ENCODE peak calls at places on chromosome 2, in five cellular contexts. K is CD4-positive, alpha-beta T cell; C is tibial artery; F is KBM-7; R is stimulated activated CD8-positive, alpha-beta memory T cell treated with anti-CD3 and anti-CD28 coated beads, Interleukin-4, amount 100 ng/mL, for 1 hour. H is an unnamed sample.

GRCh38 chr2:48589170-48589767 is 28.4 kb upstream of the GTF2A1L start:
- DNase-seq in K (no peak), R (no peak), F (peak), C (no peak), H (no peak)

GRCh38 chr2:46984642-46985476 is 69.3 kb upstream of the MCFD2 start:
- DNase-seq in F (peak), K (no peak), R (no peak), C (peak), H (peak)

GRCh38 chr2:147356157-147356556 is 488.7 kb upstream of the ACVR2A start:
- DNase-seq in R (no peak), C (no peak), K (no peak), F (no peak), H (no peak)

GRCh38 chr2:27527182-27527581 is 30.5 kb downstream of the GCKR start:
- DNase-seq in F (no peak), C (no peak), R (no peak), K (no peak), H (no peak)

GRCh38 chr2:3463914-3464313 is 55.4 kb downstream of the ADI1 start:
- DNase-seq in R (no peak), K (no peak), F (no peak), C (no peak), H (no peak)

GRCh38 chr2:126399001-126399400 is 257.0 kb upstream of the GYPC start:
- DNase-seq in K (no peak), F (peak), R (no peak), C (no peak), H (no peak)

GRCh38 chr2:26696352-26696816 is 3.9 kb downstream of the KCNK3 start:
- DNase-seq in R (no peak), F (no peak), C (no peak), K (no peak), H (peak)

GRCh38 chr2:187994464-187995331 is 297.0 kb upstream of the GULP1 start:
- DNase-seq in C (no peak), R (no peak), K (no peak), F (no peak), H (peak)

GRCh38 chr2:2828774-2829368 is 497.8 kb upstream of the MYT1L start:
- DNase-seq in F (no peak), C (no peak), K (no peak), R (no peak), H (no peak)

GRCh38 chr2:100427627-100428258 is 10.3 kb upstream of the CHST10 start:
- DNase-seq in C (no peak), R (peak), F (peak), K (peak), H (peak)